ENCODE peak calls at places on chromosomes 7 and 10, in four cellular contexts. K is adipocyte, O is AG04449, G is aorta. H is an unnamed sample.
A peak's percentile ranks its signal among the peaks of the same experiment; 100 is the strongest.

GRCh38 chr10:91017202-91017601 is 96.3 kb upstream of the ANKRD1 start:
- DNase-seq in K (no peak), O (no peak), G (no peak), H (no peak)

GRCh38 chr10:47453435-47454293 is 30.3 kb downstream of the ANXA8 start:
- DNase-seq in K (no peak), O (no peak), G (no peak), H (no peak)

GRCh38 chr7:98640375-98640774 is 23.3 kb downstream of the NPTX2 start:
- DNase-seq in K (no peak), O (no peak), G (no peak), H (no peak)

GRCh38 chr10:73094249-73094850 is 2.3 kb downstream of the P4HA1 start:
- DNase-seq in K (peak; percentile 53), O (no peak), G (no peak), H (peak; percentile 42)

GRCh38 chr7:99990417-99990816 is 14.6 kb upstream of the AZGP1 start:
- DNase-seq in K (no peak), O (no peak), G (no peak), H (no peak)

GRCh38 chr7:127798769-127799372 is 146.9 kb downstream of the SND1 start:
- DNase-seq in K (no peak), O (no peak), G (no peak), H (no peak)

GRCh38 chr10:60871215-60871614 is 72.8 kb downstream of the RHOBTB1 start:
- DNase-seq in K (no peak), O (no peak), G (no peak), H (no peak)

GRCh38 chr10:76885815-76886214 is 751.8 kb downstream of the KCNMA1 start:
- DNase-seq in K (no peak), O (no peak), G (no peak), H (no peak)

GRCh38 chr7:43302211-43302711 is 189.8 kb downstream of the HECW1 start:
- DNase-seq in K (no peak), O (no peak), G (no peak), H (peak; percentile 7)

GRCh38 chr7:24716480-24717246 is 40.6 kb downstream of the GSDME start:
- DNase-seq in K (no peak), O (no peak), G (no peak), H (no peak)

GRCh38 chr7:128718967-128719642 is 20.1 kb upstream of the CALU start:
- DNase-seq in K (no peak), O (no peak), G (no peak), H (no peak)

GRCh38 chr10:124180947-124181549 is 87.7 kb upstream of the CHST15 start:
- DNase-seq in K (peak; percentile 30), O (no peak), G (no peak), H (peak; percentile 6)

GRCh38 chr10:11898372-11899066 is 75.4 kb downstream of the PROSER2 start:
- DNase-seq in K (no peak), O (no peak), G (no peak), H (peak; percentile 60)

GRCh38 chr10:35126062-35126529 is 550 bp upstream of the CREM start:
- DNase-seq in K (no peak), O (no peak), G (no peak), H (no peak)

GRCh38 chr10:113753020-113753692 is 1.7 kb downstream of the PLEKHS1 start:
- DNase-seq in K (peak; percentile 37), O (no peak), G (no peak), H (no peak)

GRCh38 chr10:88115968-88116367 is 252.5 kb downstream of the PTEN start:
- DNase-seq in K (peak; percentile 54), O (no peak), G (no peak), H (no peak)

GRCh38 chr7:86961686-86962085 is 97.8 kb downstream of the ELAPOR2 start:
- DNase-seq in K (no peak), O (no peak), G (no peak), H (no peak)

GRCh38 chr7:116630932-116631449 is 41.0 kb upstream of the MET start:
- DNase-seq in K (no peak), O (peak; percentile 28), G (peak; percentile 67), H (peak; percentile 76)

GRCh38 chr10:27959093-27959715 is 39.7 kb downstream of the ODAD2 start:
- DNase-seq in K (no peak), O (no peak), G (no peak), H (no peak)

GRCh38 chr7:157506268-157506667 is 169.5 kb downstream of the DNAJB6 start:
- DNase-seq in K (no peak), O (no peak), G (no peak), H (no peak)

GRCh38 chr7:138400400-138400886 is 59.6 kb upstream of the TRIM24 start:
- DNase-seq in K (no peak), O (no peak), G (no peak), H (peak; percentile 76)

GRCh38 chr7:70762697-70763096 is 369.2 kb upstream of the GALNT17 start:
- DNase-seq in K (no peak), O (no peak), G (no peak), H (no peak)

GRCh38 chr10:50216894-50217293 is 34.4 kb downstream of the ASAH2 start:
- DNase-seq in K (peak; percentile 28), O (no peak), G (no peak), H (peak; percentile 49)

GRCh38 chr7:130290745-130291144 is 2.2 kb upstream of the CPA4 start:
- DNase-seq in K (no peak), O (no peak), G (no peak), H (peak; percentile 67)

GRCh38 chr7:158947627-158948026 is 91.3 kb downstream of the DYNC2I1 start:
- DNase-seq in K (no peak), O (no peak), G (no peak), H (no peak)

GRCh38 chr7:77427996-77428603 is 12.0 kb upstream of the GSAP start:
- DNase-seq in K (no peak), O (no peak), G (no peak), H (peak; percentile 60)

GRCh38 chr7:84908196-84908793 is 278.6 kb downstream of the SEMA3D start:
- DNase-seq in K (no peak), O (no peak), G (no peak), H (no peak)

GRCh38 chr10:63481815-63482421 is 16.1 kb upstream of the JMJD1C start:
- DNase-seq in K (no peak), O (no peak), G (no peak), H (peak; percentile 58)

GRCh38 chr10:125156739-125157472 is 3.5 kb downstream of the CTBP2 start:
- DNase-seq in K (no peak), O (no peak), G (no peak), H (no peak)

GRCh38 chr10:19817251-19818046 is 1.2 kb downstream of the PLXDC2 start:
- DNase-seq in K (peak; percentile 2), O (no peak), G (peak; percentile 62), H (no peak)

GRCh38 chr7:102284891-102285540 is 1.7 kb upstream of the SH2B2 start:
- DNase-seq in K (no peak), O (no peak), G (peak; percentile 79), H (no peak)

GRCh38 chr7:114922652-114923402 is 933 bp downstream of the MDFIC start:
- DNase-seq in K (peak; percentile 77), O (no peak), G (peak; percentile 70), H (peak; percentile 84)

GRCh38 chr7:35384761-35385700 is 131.1 kb upstream of the TBX20 start:
- DNase-seq in K (no peak), O (no peak), G (no peak), H (peak; percentile 20)

GRCh38 chr10:132543916-132544743 is 6.5 kb downstream of the INPP5A start:
- DNase-seq in K (no peak), O (no peak), G (no peak), H (no peak)

GRCh38 chr10:58515296-58515956 is 2.8 kb downstream of the BICC1 start:
- DNase-seq in K (no peak), O (no peak), G (no peak), H (peak; percentile 32)
- H3K4me3 ChIP-seq in K (peak overlapping the region; percentile 91), O (peak overlapping the region; percentile 44), G (no peak overlapping the region), H (peak overlapping the region; percentile 76)

GRCh38 chr7:107045980-107046379 is 1.5 kb downstream of the PRKAR2B start:
- DNase-seq in K (peak; percentile 81), O (peak; percentile 46), G (no peak), H (peak; percentile 1)
- H3K4me3 ChIP-seq in K (peak overlapping the region; percentile 88), O (peak overlapping the region; percentile 0), G (no peak overlapping the region), H (no peak overlapping the region)

GRCh38 chr10:78302989-78303854 is 269.6 kb downstream of the RPS24 start:
- DNase-seq in K (peak; percentile 93), O (peak; percentile 10), G (peak; percentile 97), H (peak; percentile 85)

GRCh38 chr10:78307576-78307975 is 273.9 kb downstream of the RPS24 start:
- DNase-seq in K (no peak), O (no peak), G (no peak), H (no peak)

GRCh38 chr10:78304091-78305045 is 270.7 kb downstream of the RPS24 start:
- DNase-seq in K (no peak), O (no peak), G (no peak), H (no peak)

GRCh38 chr10:78306358-78306757 is 272.7 kb downstream of the RPS24 start:
- DNase-seq in K (no peak), O (no peak), G (no peak), H (no peak)

DNA sequence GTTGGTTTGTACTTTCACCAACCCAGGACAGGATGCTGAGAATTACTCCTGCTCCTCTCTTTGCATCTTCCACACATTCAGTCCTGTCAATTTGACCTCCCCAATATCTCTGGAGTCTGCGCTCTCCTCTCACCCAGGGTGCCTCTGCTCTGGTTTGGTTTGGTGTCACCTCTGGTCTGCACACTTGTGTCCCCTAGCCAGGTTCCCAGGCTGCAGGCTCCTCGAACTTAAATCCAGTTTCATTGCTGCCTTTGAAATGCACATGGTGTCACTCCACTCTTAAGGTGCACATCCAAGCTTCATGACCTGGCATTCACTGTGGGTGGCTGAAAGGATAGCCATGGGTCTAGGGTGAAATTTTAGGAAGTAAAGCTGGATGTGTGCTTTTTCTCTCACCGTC is 271.6 kb downstream of the RPS24 start:
- DNase-seq in K (no peak), O (no peak), G (no peak), H (no peak)
- H3K4me3 ChIP-seq in K (no peak overlapping the region), O (no peak overlapping the region), G (no peak overlapping the region), H (no peak overlapping the region)

GRCh38 chr10:69321037-69321715 is 42.9 kb downstream of the HK1 start:
- DNase-seq in K (no peak), O (no peak), G (peak; percentile 65), H (no peak)

GRCh38 chr10:69318087-69318996 is 40.0 kb downstream of the HK1 start:
- DNase-seq in K (peak; percentile 96), O (no peak), G (peak; percentile 95), H (peak; percentile 77)

GRCh38 chr10:69320521-69320920 is 42.2 kb downstream of the HK1 start:
- DNase-seq in K (no peak), O (no peak), G (no peak), H (no peak)

GRCh38 chr10:69318997-69319727 is 40.9 kb downstream of the HK1 start:
- DNase-seq in K (peak; percentile 80), O (no peak), G (peak; percentile 93), H (peak; percentile 68)

GRCh38 chr10:69319911-69320316 is 41.6 kb downstream of the HK1 start:
- DNase-seq in K (no peak), O (no peak), G (no peak), H (no peak)
- H3K4me3 ChIP-seq in K (peak overlapping the region; percentile 94), O (peak overlapping the region; percentile 92), G (peak overlapping the region; percentile 57), H (peak overlapping the region; percentile 96)

GRCh38 chr10:44933451-44933850 is 22.3 kb downstream of the TMEM72 start:
- DNase-seq in K (no peak), O (no peak), G (no peak), H (no peak)

GRCh38 chr10:44933922-44934321 is 22.8 kb downstream of the TMEM72 start:
- DNase-seq in K (no peak), O (no peak), G (no peak), H (no peak)

GRCh38 chr10:44933117-44933450 is 21.9 kb downstream of the TMEM72 start:
- DNase-seq in K (no peak), O (no peak), G (no peak), H (no peak)

GRCh38 chr10:44931621-44932337 is 20.6 kb downstream of the TMEM72 start:
- DNase-seq in K (no peak), O (no peak), G (no peak), H (no peak)

GRCh38 chr10:44932338-44933116 is 21.4 kb downstream of the TMEM72 start:
- DNase-seq in K (peak; percentile 93), O (peak; percentile 12), G (peak; percentile 93), H (peak; percentile 87)
- H3K4me3 ChIP-seq in K (no peak overlapping the region), O (no peak overlapping the region), G (no peak overlapping the region), H (no peak overlapping the region)